ENCODE peak calls at places on chromosomes 11 and 22, in nine cellular contexts. O, H, X, E, U, T, S, K and I are unnamed samples.

GRCh38 chr11:96015911-96016565 is 92.1 kb upstream of the MTMR2 start:
- DNase-seq in O (no peak), H (no peak), X (no peak), E (no peak), U (no peak), T (no peak), S (no peak), K (no peak), I (no peak)

GRCh38 chr11:32079511-32079910 is 11.4 kb upstream of the RCN1 start:
- DNase-seq in O (no peak), H (no peak), X (no peak), E (no peak), U (no peak), T (no peak), S (no peak), K (no peak), I (no peak)

GRCh38 chr22:39686178-39686620 is 115.6 kb downstream of the CACNA1I start:
- DNase-seq in O (no peak), H (no peak), X (no peak), E (no peak), U (no peak), T (no peak), S (no peak), K (no peak), I (no peak)

GRCh38 chr22:28976588-28976987 is 85.0 kb downstream of the C22orf31 start:
- DNase-seq in O (peak), H (no peak), X (peak), E (no peak), U (peak), T (peak), S (no peak), K (no peak), I (no peak)

GRCh38 chr22:32949719-32950118 is 108.5 kb downstream of the SYN3 start:
- DNase-seq in O (no peak), H (no peak), X (no peak), E (no peak), U (peak), T (peak), S (no peak), K (no peak), I (no peak)

GRCh38 chr11:65850217-65851082 is 7.5 kb downstream of the CFL1 start:
- DNase-seq in O (no peak), H (no peak), X (no peak), E (no peak), U (no peak), T (no peak), S (no peak), K (no peak), I (no peak)

GRCh38 chr11:41522899-41523672 is 63.6 kb upstream of the LRRC4C start:
- DNase-seq in O (no peak), H (no peak), X (no peak), E (no peak), U (no peak), T (no peak), S (no peak), K (no peak), I (no peak)

GRCh38 chr11:117743121-117743815 is 53.7 kb downstream of the DSCAML1 start:
- DNase-seq in O (no peak), H (no peak), X (no peak), E (no peak), U (no peak), T (no peak), S (no peak), K (no peak), I (no peak)

GRCh38 chr11:76605338-76606074 is 65.0 kb downstream of the LRRC32 start:
- DNase-seq in O (no peak), H (no peak), X (no peak), E (no peak), U (no peak), T (no peak), S (no peak), K (peak), I (no peak)

GRCh38 chr22:50009765-50010675 is 2.5 kb downstream of the IL17REL start:
- DNase-seq in O (no peak), H (no peak), X (no peak), E (peak), U (no peak), T (no peak), S (no peak), K (no peak), I (no peak)

GRCh38 chr11:46918087-46918751 is at the start of gene LRP4:
- DNase-seq in O (no peak), H (no peak), X (no peak), E (peak), U (no peak), T (peak), S (peak), K (no peak), I (peak)

GRCh38 chr22:48244388-48245118 is 1482.1 kb downstream of the TBC1D22A start:
- DNase-seq in O (no peak), H (no peak), X (no peak), E (no peak), U (no peak), T (no peak), S (no peak), K (peak), I (no peak)

GRCh38 chr11:936199-936598 is 10.5 kb downstream of the AP2A2 start:
- DNase-seq in O (no peak), H (no peak), X (no peak), E (no peak), U (no peak), T (no peak), S (no peak), K (no peak), I (no peak)

GRCh38 chr22:29284196-29284595 is 16.1 kb downstream of the EWSR1 start:
- DNase-seq in O (no peak), H (no peak), X (no peak), E (no peak), U (no peak), T (no peak), S (no peak), K (no peak), I (no peak)

GRCh38 chr11:86952933-86953637 is 2.1 kb downstream of the FZD4 start:
- DNase-seq in O (no peak), H (no peak), X (peak), E (no peak), U (peak), T (peak), S (no peak), K (no peak), I (no peak)

GRCh38 chr11:44630511-44631210 is 65.2 kb downstream of the CD82 start:
- DNase-seq in O (no peak), H (peak), X (no peak), E (no peak), U (no peak), T (no peak), S (no peak), K (peak), I (no peak)

GRCh38 chr11:65776196-65776595 is 4.6 kb downstream of the AP5B1 start:
- DNase-seq in O (no peak), H (no peak), X (peak), E (no peak), U (peak), T (peak), S (no peak), K (no peak), I (no peak)

GRCh38 chr11:105899776-105900175 is 122.3 kb downstream of the MSANTD4 start:
- DNase-seq in O (no peak), H (no peak), X (no peak), E (no peak), U (no peak), T (no peak), S (no peak), K (no peak), I (no peak)

GRCh38 chr11:47412152-47412746 is 3.9 kb downstream of the SLC39A13 start:
- DNase-seq in O (peak), H (no peak), X (peak), E (peak), U (peak), T (peak), S (peak), K (peak), I (peak)

GRCh38 chr11:7019500-7020182 is 505 bp downstream of the ZNF214 start:
- DNase-seq in O (no peak), H (no peak), X (peak), E (peak), U (no peak), T (peak), S (peak), K (peak), I (no peak)

GRCh38 chr11:95699631-95700470 is 89.7 kb downstream of the FAM76B start:
- DNase-seq in O (no peak), H (no peak), X (peak), E (no peak), U (peak), T (peak), S (no peak), K (no peak), I (no peak)

GRCh38 chr11:120612363-120613263 is 101.1 kb downstream of the GRIK4 start:
- DNase-seq in O (no peak), H (no peak), X (peak), E (no peak), U (peak), T (peak), S (no peak), K (no peak), I (peak)

GRCh38 chr11:96614846-96615245 is 225.0 kb downstream of the JRKL start:
- DNase-seq in O (no peak), H (no peak), X (no peak), E (no peak), U (no peak), T (no peak), S (no peak), K (peak), I (no peak)

GRCh38 chr11:43941257-43941879 is 1.1 kb upstream of the C11orf96 start:
- DNase-seq in O (no peak), H (no peak), X (peak), E (no peak), U (peak), T (peak), S (no peak), K (no peak), I (no peak)

GRCh38 chr22:33829549-33830280 is 90.6 kb downstream of the LARGE1 start:
- DNase-seq in O (no peak), H (no peak), X (no peak), E (no peak), U (no peak), T (no peak), S (no peak), K (no peak), I (no peak)

GRCh38 chr11:122595246-122595645 is 60.3 kb upstream of the UBASH3B start:
- DNase-seq in O (no peak), H (no peak), X (no peak), E (no peak), U (no peak), T (no peak), S (no peak), K (no peak), I (no peak)

GRCh38 chr11:2202071-2202899 is 30.7 kb upstream of the TH start:
- DNase-seq in O (no peak), H (no peak), X (no peak), E (no peak), U (no peak), T (no peak), S (no peak), K (no peak), I (no peak)

GRCh38 chr11:33899383-33900037 is 7.6 kb upstream of the LMO2 start:
- DNase-seq in O (peak), H (peak), X (peak), E (no peak), U (peak), T (peak), S (no peak), K (peak), I (no peak)

GRCh38 chr11:116312560-116313340 is 460.0 kb downstream of the BUD13 start:
- DNase-seq in O (no peak), H (no peak), X (peak), E (no peak), U (peak), T (peak), S (no peak), K (peak), I (no peak)

GRCh38 chr22:31259798-31260473 is 32.4 kb downstream of the PIK3IP1 start:
- DNase-seq in O (no peak), H (no peak), X (no peak), E (no peak), U (no peak), T (no peak), S (no peak), K (no peak), I (no peak)

GRCh38 chr11:35641206-35641885 is 21.2 kb upstream of the TRIM44 start:
- DNase-seq in O (no peak), H (no peak), X (no peak), E (no peak), U (peak), T (peak), S (no peak), K (no peak), I (no peak)

GRCh38 chr22:36760716-36761115 is 15.2 kb downstream of the IFT27 start:
- DNase-seq in O (no peak), H (no peak), X (no peak), E (no peak), U (no peak), T (no peak), S (no peak), K (no peak), I (no peak)

GRCh38 chr11:64353101-64353738 is 5.7 kb upstream of the RPS6KA4 start:
- DNase-seq in O (no peak), H (no peak), X (no peak), E (no peak), U (no peak), T (no peak), S (no peak), K (no peak), I (no peak)

GRCh38 chr11:78149646-78150045 is 10.2 kb upstream of the ALG8 start:
- DNase-seq in O (peak), H (no peak), X (peak), E (no peak), U (peak), T (peak), S (no peak), K (no peak), I (no peak)
- TF ChIP-seq CTCF in O (peak), H (no peak), X (peak), E (no peak), U (peak), T (peak), S (no peak), K (no peak), I (no peak)

GRCh38 chr11:61828629-61829407 is 718 bp downstream of the FADS2 start:
- DNase-seq in O (no peak), H (no peak), X (peak), E (peak), U (peak), T (peak), S (peak), K (peak), I (peak)
- TF ChIP-seq CTCF in O (peak), H (no peak), X (peak), E (peak), U (peak), T (peak), S (peak), K (peak), I (peak)

DNA sequence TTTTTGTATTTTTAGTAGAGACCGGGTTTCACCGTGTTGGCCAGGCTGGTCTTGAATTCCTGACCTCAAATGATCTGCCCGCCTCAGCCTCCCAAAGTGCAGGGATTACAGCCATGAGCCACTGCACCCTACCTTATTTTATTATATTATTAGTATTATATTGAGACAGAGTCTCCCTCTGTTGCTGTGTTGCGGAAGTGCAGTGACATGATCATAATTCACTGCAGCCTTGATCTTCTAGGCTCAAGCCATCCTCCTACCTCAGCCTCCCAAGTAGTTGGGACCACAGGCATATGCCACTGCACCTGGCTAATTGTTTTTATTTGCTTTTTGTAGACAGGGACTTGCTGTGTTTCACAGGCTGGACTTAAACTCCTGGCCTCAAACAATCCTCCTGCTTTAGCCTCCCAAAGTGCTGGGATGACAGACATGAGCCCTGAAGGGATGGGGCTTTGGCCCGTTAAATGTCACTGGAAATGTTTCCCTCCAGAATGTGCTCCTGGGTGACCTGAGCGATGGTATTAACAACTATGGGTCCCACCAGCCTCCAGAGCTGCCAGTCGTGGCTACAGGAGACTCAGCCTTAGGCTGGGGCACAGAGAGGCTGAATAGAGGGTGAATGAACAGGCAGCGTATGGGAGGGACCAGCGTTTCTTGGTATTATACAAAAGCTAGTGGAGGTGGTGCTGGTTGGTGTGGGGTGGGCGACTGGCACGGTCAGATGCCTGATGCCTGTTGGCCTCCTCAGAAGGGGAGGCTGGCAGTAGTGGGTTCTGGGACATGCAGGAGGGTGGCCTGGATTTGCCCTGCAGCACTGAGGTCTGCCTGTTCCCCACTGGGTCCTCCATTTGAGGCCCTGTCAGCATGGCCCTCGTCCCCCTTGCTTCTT is 7.3 kb downstream of the TANGO2 start:
- DNase-seq in O (peak), H (no peak), X (peak), E (no peak), U (peak), T (peak), S (no peak), K (no peak), I (no peak)
- TF ChIP-seq CTCF in O (peak), H (no peak), X (peak), E (peak), U (peak), T (peak), S (no peak), K (no peak), I (peak)

DNA sequence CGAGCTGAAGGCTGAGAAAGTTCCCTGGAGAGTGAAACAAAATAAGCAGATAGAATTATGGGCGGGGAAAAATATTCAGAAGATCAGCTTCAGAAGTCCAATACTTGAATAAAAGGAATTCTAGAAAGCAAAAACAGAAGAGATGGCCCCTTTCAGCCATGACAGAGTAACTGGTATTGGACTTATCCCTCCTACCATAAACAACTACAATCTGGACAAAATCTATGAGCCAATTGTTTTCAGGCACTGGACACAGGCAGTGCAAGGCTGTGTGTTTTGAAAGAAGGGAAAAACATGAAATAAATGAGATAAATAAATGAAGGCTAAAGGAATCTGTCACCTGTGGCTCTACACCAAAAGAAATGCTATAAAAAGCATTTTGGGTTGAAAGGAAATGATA is 25.7 kb downstream of the FEZ1 start:
- DNase-seq in O (no peak), H (no peak), X (no peak), E (no peak), U (no peak), T (no peak), S (no peak), K (no peak), I (no peak)
- TF ChIP-seq CTCF in O (no peak), H (no peak), X (no peak), E (no peak), U (no peak), T (no peak), S (no peak), K (no peak), I (no peak)

GRCh38 chr11:15179167-15179566 is 64.4 kb downstream of the INSC start:
- DNase-seq in O (peak), H (no peak), X (peak), E (no peak), U (no peak), T (no peak), S (no peak), K (no peak), I (no peak)
- TF ChIP-seq CTCF in O (no peak), H (no peak), X (no peak), E (no peak), U (no peak), T (no peak), S (no peak), K (no peak), I (no peak)